ENCODE peak calls at places on chromosomes 11 and 22, in ten cellular contexts. B, C, R, E, L, H, T, F, O and G are unnamed samples.

GRCh38 chr11:117796456-117797428 is at the start of gene DSCAML1:
- DNase-seq in B (no peak), C (no peak), R (peak; percentile 53), E (no peak), L (peak; percentile 16), H (peak; percentile 37), T (no peak), F (no peak), O (no peak), G (peak; percentile 60)

GRCh38 chr11:125807909-125808308 is 20.0 kb downstream of the PATE3 start:
- DNase-seq in B (no peak), C (peak; percentile 66), R (no peak), E (no peak), L (peak; percentile 36), H (no peak), T (no peak), F (no peak), O (no peak), G (no peak)

GRCh38 chr11:22466809-22467208 is 128.6 kb downstream of the SLC17A6 start:
- DNase-seq in B (no peak), C (peak; percentile 100), R (no peak), E (no peak), L (peak; percentile 98), H (no peak), T (no peak), F (no peak), O (no peak), G (peak; percentile 7)

GRCh38 chr22:44037519-44038370 is 13.6 kb downstream of the PARVB start:
- DNase-seq in B (no peak), C (peak; percentile 96), R (peak; percentile 66), E (no peak), L (peak; percentile 98), H (no peak), T (no peak), F (peak; percentile 55), O (no peak), G (peak; percentile 62)

GRCh38 chr22:35348026-35348590 is 32.8 kb upstream of the HMOX1 start:
- DNase-seq in B (no peak), C (no peak), R (no peak), E (no peak), L (no peak), H (no peak), T (no peak), F (no peak), O (peak; percentile 28), G (peak; percentile 56)

GRCh38 chr11:32435152-32435480 is 223 bp downstream of the WT1 start:
- DNase-seq in B (no peak), C (no peak), R (peak; percentile 48), E (no peak), L (no peak), H (no peak), T (peak; percentile 71), F (no peak), O (no peak), G (no peak)

GRCh38 chr22:30919973-30920372 is 48.6 kb downstream of the MORC2 start:
- DNase-seq in B (no peak), C (no peak), R (no peak), E (peak; percentile 38), L (no peak), H (no peak), T (no peak), F (no peak), O (no peak), G (no peak)

GRCh38 chr11:108586600-108586999 is 7.0 kb downstream of the EXPH5 start:
- DNase-seq in B (no peak), C (no peak), R (no peak), E (no peak), L (no peak), H (no peak), T (no peak), F (no peak), O (no peak), G (no peak)

DNA sequence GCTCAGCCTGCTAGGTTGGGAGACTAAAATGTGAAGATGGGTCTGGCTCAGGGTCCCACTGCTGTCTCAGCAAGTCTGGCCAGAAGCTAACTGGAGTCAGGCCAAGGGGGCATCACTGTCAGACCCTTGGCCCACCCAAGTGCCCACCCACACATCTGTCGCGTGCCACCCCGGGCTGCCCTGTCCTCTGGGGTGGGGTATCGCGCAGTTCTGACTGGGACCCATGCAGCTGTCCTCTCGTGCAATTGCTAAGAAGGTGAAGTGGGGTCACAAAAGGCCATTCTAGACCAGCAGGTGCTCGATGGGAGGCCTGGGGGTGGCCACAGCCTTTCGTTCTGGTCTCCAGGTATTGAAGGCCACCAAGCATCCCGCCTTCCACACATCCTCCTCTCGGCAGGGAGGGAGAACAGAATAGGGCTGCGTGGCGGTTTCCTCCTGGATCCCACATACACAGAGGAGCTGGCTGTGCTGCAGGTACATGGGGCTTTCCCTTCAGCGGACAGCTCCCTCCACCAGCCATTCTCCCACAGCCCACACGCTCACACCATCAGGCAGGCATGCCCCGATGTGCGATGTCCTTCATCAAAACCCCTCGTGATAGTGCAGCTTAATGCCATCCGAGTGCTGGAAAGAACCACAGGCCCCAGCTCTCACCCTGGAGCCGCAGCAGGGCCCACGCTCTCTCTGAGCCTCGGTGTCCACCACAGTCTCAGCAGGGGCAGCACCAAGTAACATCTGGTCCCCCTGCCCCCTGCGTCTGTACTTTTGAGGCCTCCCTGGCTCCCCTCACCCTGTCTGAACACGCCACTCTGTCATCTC is 37.6 kb downstream of the SHANK2 start:
- DNase-seq in B (no peak), C (no peak), R (no peak), E (no peak), L (no peak), H (no peak), T (peak; percentile 56), F (no peak), O (no peak), G (no peak)
- H3K4me1 ChIP-seq in B (no peaks in the 10 kb centered on the region), C (peaks cover 2% of the 10 kb centered on the region), R (no peaks in the 10 kb centered on the region), E (no peaks in the 10 kb centered on the region), L (no peaks in the 10 kb centered on the region), H (no peaks in the 10 kb centered on the region), T (no peaks in the 10 kb centered on the region), F (no peaks in the 10 kb centered on the region), O (no peaks in the 10 kb centered on the region), G (no peaks in the 10 kb centered on the region)

GRCh38 chr22:36465232-36466021 is 16.0 kb downstream of the TXN2 start:
- DNase-seq in B (peak; percentile 84), C (peak; percentile 95), R (peak; percentile 75), E (peak; percentile 83), L (peak; percentile 95), H (no peak), T (peak; percentile 79), F (peak; percentile 86), O (peak; percentile 100), G (peak; percentile 78)
- H3K4me1 ChIP-seq in B (peaks cover 87% of the 10 kb centered on the region), C (peaks cover 58% of the 10 kb centered on the region), R (peaks cover 89% of the 10 kb centered on the region), E (no peaks in the 10 kb centered on the region), L (peaks cover 46% of the 10 kb centered on the region), H (peaks cover 16% of the 10 kb centered on the region), T (peaks cover 98% of the 10 kb centered on the region), F (peaks cover 26% of the 10 kb centered on the region), O (peaks cover 28% of the 10 kb centered on the region), G (peaks cover 6% of the 10 kb centered on the region)

DNA sequence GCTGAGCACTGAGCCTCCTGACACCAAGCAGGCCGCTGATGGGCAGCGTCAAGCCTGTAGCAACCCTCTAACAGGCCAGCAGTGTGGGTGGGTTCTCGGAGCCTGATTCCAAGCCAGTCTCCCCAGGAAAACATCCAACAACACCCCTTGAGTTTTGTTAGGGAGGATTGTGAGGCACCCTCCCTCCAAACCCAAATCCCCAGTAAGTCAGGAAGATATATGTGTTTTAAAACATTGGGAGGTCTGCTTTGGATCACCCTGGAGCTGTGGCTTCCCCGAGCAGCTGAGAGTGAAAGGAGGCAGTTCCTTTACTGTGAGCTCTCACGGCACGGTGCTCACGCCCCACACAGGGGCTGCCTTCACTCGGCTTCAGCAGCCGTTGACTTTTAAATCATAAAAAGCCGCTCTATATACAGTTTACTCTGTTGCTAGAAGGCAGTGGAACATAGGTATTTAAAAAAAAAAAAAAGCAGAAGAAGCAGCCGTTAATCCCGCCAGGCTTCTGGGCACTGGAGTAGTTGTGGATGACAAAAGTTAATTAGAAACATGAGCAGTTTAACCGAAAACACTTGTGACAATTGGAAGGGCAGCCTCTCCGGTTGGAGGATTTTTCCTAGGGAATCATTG is 218.6 kb downstream of the NAV2 start:
- DNase-seq in B (no peak), C (peak; percentile 45), R (no peak), E (no peak), L (peak; percentile 79), H (no peak), T (no peak), F (no peak), O (no peak), G (no peak)
- H3K4me1 ChIP-seq in B (no peaks in the 10 kb centered on the region), C (peaks cover 25% of the 10 kb centered on the region), R (peaks cover 12% of the 10 kb centered on the region), E (no peaks in the 10 kb centered on the region), L (peaks cover 52% of the 10 kb centered on the region), H (no peaks in the 10 kb centered on the region), T (no peaks in the 10 kb centered on the region), F (no peaks in the 10 kb centered on the region), O (no peaks in the 10 kb centered on the region), G (peaks cover 4% of the 10 kb centered on the region)

GRCh38 chr11:130096042-130096441 is 26.3 kb downstream of the APLP2 start:
- DNase-seq in B (no peak), C (no peak), R (no peak), E (no peak), L (no peak), H (no peak), T (no peak), F (no peak), O (no peak), G (no peak)

GRCh38 chr11:130094614-130095013 is 24.9 kb downstream of the APLP2 start:
- DNase-seq in B (no peak), C (no peak), R (no peak), E (no peak), L (no peak), H (no peak), T (no peak), F (no peak), O (no peak), G (no peak)

GRCh38 chr11:130097285-130097684 is 27.6 kb downstream of the APLP2 start:
- DNase-seq in B (no peak), C (no peak), R (no peak), E (no peak), L (no peak), H (no peak), T (no peak), F (no peak), O (no peak), G (no peak)

GRCh38 chr11:130096823-130097222 is 27.1 kb downstream of the APLP2 start:
- DNase-seq in B (no peak), C (no peak), R (no peak), E (no peak), L (no peak), H (no peak), T (no peak), F (no peak), O (no peak), G (no peak)

DNA sequence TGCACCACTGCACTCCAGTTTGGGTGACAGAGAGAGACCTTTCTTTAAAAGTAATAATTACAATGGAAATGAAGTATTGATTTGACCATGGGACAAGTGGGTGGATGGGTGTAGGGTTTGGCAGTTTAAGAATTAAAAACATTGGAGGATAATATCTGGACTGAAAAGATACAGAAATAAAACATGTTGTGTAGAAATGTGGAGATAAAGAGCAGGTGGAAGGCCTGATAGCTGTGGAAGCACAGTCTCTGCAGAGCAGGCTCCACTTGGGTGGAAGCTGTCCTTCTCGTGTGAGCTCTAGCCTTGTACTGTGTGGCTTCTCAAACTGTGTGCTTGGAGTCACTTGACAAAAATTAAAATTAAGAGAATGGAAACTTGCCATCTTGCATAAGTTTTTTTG is 25.6 kb downstream of the APLP2 start:
- DNase-seq in B (no peak), C (no peak), R (no peak), E (no peak), L (no peak), H (no peak), T (no peak), F (no peak), O (no peak), G (no peak)
- H3K4me1 ChIP-seq in B (peaks cover 51% of the 10 kb centered on the region), C (no peaks in the 10 kb centered on the region), R (no peaks in the 10 kb centered on the region), E (no peaks in the 10 kb centered on the region), L (no peaks in the 10 kb centered on the region), H (no peaks in the 10 kb centered on the region), T (peaks cover 48% of the 10 kb centered on the region), F (no peaks in the 10 kb centered on the region), O (no peaks in the 10 kb centered on the region), G (peaks cover 4% of the 10 kb centered on the region)

GRCh38 chr11:12377106-12377823 is at the start of gene PARVA:
- DNase-seq in B (peak; percentile 75), C (peak; percentile 87), R (peak; percentile 25), E (peak; percentile 63), L (peak; percentile 94), H (no peak), T (no peak), F (peak; percentile 70), O (peak; percentile 76), G (peak; percentile 88)
- H3K4me1 ChIP-seq in B (peaks cover 15% of the 10 kb centered on the region), C (peaks cover 8% of the 10 kb centered on the region), R (peaks cover 11% of the 10 kb centered on the region), E (no peaks in the 10 kb centered on the region), L (peaks cover 27% of the 10 kb centered on the region), H (peaks cover 4% of the 10 kb centered on the region), T (peaks cover 11% of the 10 kb centered on the region), F (peaks cover 5% of the 10 kb centered on the region), O (peaks cover 5% of the 10 kb centered on the region), G (peaks cover 11% of the 10 kb centered on the region)